ENCODE peak calls at places on chromosome 20, in ten cellular contexts. Y is MCF 10A; A is GM19239; G is suprapubic skin; N is cardiac muscle cell; E is activated CD4-positive, alpha-beta memory T cell treated with anti-CD3 and anti-CD28 coated beads, Interleukin-2, amount 10 ng/mL, durations not matched to agents 7 days and 5 days; Z is mesenchymal stem cell; X is posterior vena cava; R is activated naive CD8-positive, alpha-beta T cell treated with anti-CD3 and anti-CD28 coated beads, Interleukin-2, amount 50 U/mL, for 24 hours; K is AML-193. J is an unnamed sample.

GRCh38 chr20:56710577-56711465 is 81.7 kb downstream of the TFAP2C start:
- DNase-seq in X (no peak), G (no peak), N (no peak), Y (peak), Z (peak), R (no peak), E (no peak), K (no peak), A (no peak), J (no peak)

GRCh38 chr20:33262658-33263065 is 20.4 kb upstream of the BPIFB1 start:
- DNase-seq in K (peak), Y (peak), R (no peak), N (peak), A (no peak), E (no peak), X (no peak), G (no peak), Z (peak), J (peak)

GRCh38 chr20:34600892-34601653 is 42.6 kb downstream of the MAP1LC3A start:
- DNase-seq in Z (peak), A (no peak), X (no peak), Y (no peak), E (no peak), G (no peak), K (no peak), N (no peak), R (no peak), J (no peak)

GRCh38 chr20:63857751-63858392 is 3.4 kb upstream of the ABHD16B start:
- DNase-seq in E (no peak), K (no peak), A (no peak), N (no peak), R (no peak), G (no peak), Y (no peak), Z (peak), X (no peak), J (no peak)

GRCh38 chr20:15199698-15200097 is 862.3 kb upstream of the FLRT3 start:
- DNase-seq in E (no peak), N (no peak), Y (no peak), G (no peak), R (no peak), Z (no peak), K (no peak), A (no peak), X (no peak), J (no peak)

GRCh38 chr20:33673411-33674293 is 576 bp downstream of the NECAB3 start:
- DNase-seq in R (peak), K (no peak), Y (no peak), A (peak), Z (peak), N (no peak), X (no peak), G (no peak), E (no peak), J (no peak)

GRCh38 chr20:64165866-64166600 is 1.8 kb downstream of the MYT1 start:
- DNase-seq in N (no peak), Z (no peak), E (no peak), R (no peak), X (no peak), G (no peak), Y (no peak), A (no peak), K (no peak), J (no peak)

GRCh38 chr20:6180531-6180930 is 57.7 kb upstream of the FERMT1 start:
- DNase-seq in E (no peak), N (no peak), G (no peak), A (no peak), Y (no peak), X (no peak), Z (no peak), K (no peak), R (no peak), J (no peak)

GRCh38 chr20:17562804-17563305 is 7.0 kb upstream of the DSTN start:
- DNase-seq in X (no peak), E (no peak), Z (peak), N (peak), G (no peak), R (no peak), Y (peak), A (no peak), K (no peak), J (peak)

GRCh38 chr20:23164176-23164601 is 78.1 kb upstream of the CD93 start:
- DNase-seq in E (peak), G (no peak), R (no peak), A (no peak), N (no peak), Z (no peak), Y (no peak), X (no peak), K (no peak), J (no peak)

J was measured in endothelial cell of umbilical vein.